ENCODE peak calls at places on chromosome 1, in eight cellular contexts. D is MCF 10A; X is MM.1S; B is AG04450; Z is stimulated activated CD4-positive, alpha-beta T cell treated with anti-CD3 and anti-CD28 coated beads, TNF-alpha, amount 100 ng/mL, for 4 hours; K is stimulated activated CD8-positive, alpha-beta memory T cell treated with anti-CD3 and anti-CD28 coated beads, Interleukin-2, amount 100 ng/mL, for 48 hours; H is A549; A is activated naive CD8-positive, alpha-beta T cell treated with anti-CD3 and anti-CD28 coated beads, Interleukin-2, amount 50 U/mL, for 24 hours. M is an unnamed sample.

GRCh38 chr1:31182352-31182751 is 57.3 kb downstream of the NKAIN1 start:
- DNase-seq in D (peak), X (peak), B (peak), Z (peak), K (peak), H (peak), A (peak), M (no peak)

GRCh38 chr1:168733241-168733640 is 4.2 kb upstream of the DPT start:
- DNase-seq in D (no peak), X (no peak), B (no peak), Z (no peak), K (no peak), H (no peak), A (no peak), M (no peak)

GRCh38 chr1:227547604-227548397 is 15.6 kb upstream of the ZNF678 start:
- DNase-seq in D (no peak), X (no peak), B (no peak), Z (no peak), K (no peak), H (no peak), A (no peak), M (no peak)

GRCh38 chr1:50110656-50111055 is 1.9 kb downstream of the ELAVL4 start:
- DNase-seq in D (no peak), X (peak), B (no peak), Z (no peak), K (no peak), H (no peak), A (no peak), M (peak)

GRCh38 chr1:64038965-64039926 is 164.2 kb upstream of the UBE2U start:
- DNase-seq in D (peak), X (peak), B (peak), Z (no peak), K (no peak), H (peak), A (no peak), M (no peak)

GRCh38 chr1:172473302-172473701 is 29.4 kb upstream of the PIGC start:
- DNase-seq in D (no peak), X (no peak), B (no peak), Z (no peak), K (no peak), H (no peak), A (no peak), M (no peak)

GRCh38 chr1:18927082-18927653 is 24.8 kb upstream of the ALDH4A1 start:
- DNase-seq in D (peak), X (peak), B (no peak), Z (peak), K (peak), H (no peak), A (no peak), M (no peak)

GRCh38 chr1:3911521-3911845 is 11.4 kb upstream of the C1orf174 start:
- DNase-seq in D (no peak), X (no peak), B (no peak), Z (no peak), K (no peak), H (no peak), A (no peak), M (no peak)

GRCh38 chr1:168709407-168709891 is 19.6 kb downstream of the DPT start:
- DNase-seq in D (peak), X (no peak), B (no peak), Z (no peak), K (no peak), H (peak), A (no peak), M (peak)

GRCh38 chr1:86992790-86993189 is 78.4 kb downstream of the HS2ST1 start:
- DNase-seq in D (no peak), X (no peak), B (no peak), Z (no peak), K (no peak), H (no peak), A (no peak), M (no peak)

GRCh38 chr1:58249729-58250586 is 296.6 kb downstream of the OMA1 start:
- DNase-seq in D (no peak), X (no peak), B (no peak), Z (no peak), K (no peak), H (no peak), A (peak), M (peak)

GRCh38 chr1:240888039-240888786 is 276.3 kb upstream of the GREM2 start:
- DNase-seq in D (peak), X (peak), B (no peak), Z (no peak), K (no peak), H (peak), A (peak), M (no peak)

GRCh38 chr1:47996406-47997226 is 569 bp downstream of the TRABD2B start:
- DNase-seq in D (no peak), X (no peak), B (no peak), Z (no peak), K (no peak), H (peak), A (peak), M (no peak)

GRCh38 chr1:53747841-53748240 is 8.9 kb upstream of the GLIS1 start:
- DNase-seq in D (no peak), X (no peak), B (no peak), Z (no peak), K (no peak), H (no peak), A (no peak), M (no peak)

GRCh38 chr1:179814513-179814838 is 63.1 kb downstream of the TOR1AIP2 start:
- DNase-seq in D (no peak), X (no peak), B (peak), Z (no peak), K (no peak), H (no peak), A (no peak), M (no peak)

GRCh38 chr1:186983327-186983726 is 154.6 kb downstream of the PLA2G4A start:
- DNase-seq in D (peak), X (no peak), B (peak), Z (no peak), K (no peak), H (no peak), A (no peak), M (no peak)

GRCh38 chr1:81695741-81696140 is 105.0 kb upstream of the ADGRL2 start:
- DNase-seq in D (peak), X (no peak), B (no peak), Z (no peak), K (no peak), H (no peak), A (no peak), M (no peak)

GRCh38 chr1:111959436-111959835 is 30.0 kb downstream of the KCND3 start:
- DNase-seq in D (peak), X (no peak), B (no peak), Z (no peak), K (no peak), H (no peak), A (no peak), M (no peak)

GRCh38 chr1:175665628-175666027 is 77.8 kb downstream of the TNR start:
- DNase-seq in D (no peak), X (no peak), B (no peak), Z (no peak), K (no peak), H (no peak), A (no peak), M (no peak)

GRCh38 chr1:186559601-186560116 is 98.7 kb upstream of the PDC start:
- DNase-seq in D (peak), X (no peak), B (no peak), Z (no peak), K (no peak), H (no peak), A (no peak), M (no peak)

GRCh38 chr1:236302941-236303340 is 21.2 kb upstream of the ERO1B start:
- DNase-seq in D (no peak), X (no peak), B (no peak), Z (no peak), K (no peak), H (no peak), A (no peak), M (no peak)

GRCh38 chr1:167551359-167551758 is 2.2 kb downstream of the CREG1 start:
- DNase-seq in D (no peak), X (no peak), B (no peak), Z (no peak), K (no peak), H (no peak), A (no peak), M (no peak)

GRCh38 chr1:193589597-193590040 is 403.2 kb upstream of the B3GALT2 start:
- DNase-seq in D (peak), X (no peak), B (peak), Z (no peak), K (no peak), H (no peak), A (no peak), M (no peak)

GRCh38 chr1:46948629-46949282 is 7.5 kb upstream of the CYP4A11 start:
- DNase-seq in D (peak), X (no peak), B (no peak), Z (no peak), K (no peak), H (no peak), A (no peak), M (no peak)

GRCh38 chr1:178275553-178275952 is 181.6 kb downstream of the RASAL2 start:
- DNase-seq in D (no peak), X (no peak), B (no peak), Z (no peak), K (no peak), H (no peak), A (no peak), M (no peak)

GRCh38 chr1:178030452-178030851 is 60.6 kb upstream of the SEC16B start:
- DNase-seq in D (no peak), X (no peak), B (no peak), Z (no peak), K (no peak), H (no peak), A (no peak), M (no peak)

M was measured in NCI-H2227 treated with DMSO at 0.1 percent for 48 hours.